ENCODE peak calls at places on chromosomes 2 and 18, in ten cellular contexts. X is K562; E is WERI-Rb-1; L is SK-N-SH; F is neural progenitor cell; C is cardiac fibroblast; M is CD8-positive, alpha-beta memory T cell; A is tibial nerve; N is GM23248; B is AG10803. Z is an unnamed sample.

GRCh38 chr2:239953418-239954061 is 71.6 kb downstream of the NDUFA10 start:
- DNase-seq in X (no peak), C (peak; percentile 44), N (peak; percentile 46), E (peak; percentile 21), B (peak; percentile 43), M (no peak), A (no peak), L (no peak), F (no peak), Z (peak; percentile 60)

GRCh38 chr2:7795358-7796199 is 878.4 kb downstream of the RNF144A start:
- DNase-seq in N (peak; percentile 45), X (no peak), E (no peak), L (no peak), M (peak; percentile 4), A (no peak), B (peak; percentile 45), F (peak; percentile 17), C (no peak), Z (no peak)

GRCh38 chr2:45724329-45724728 is 72.9 kb downstream of the PRKCE start:
- DNase-seq in L (no peak), B (no peak), N (no peak), F (no peak), A (no peak), X (no peak), E (no peak), C (no peak), M (no peak), Z (no peak)

GRCh38 chr2:229193281-229193680 is 77.8 kb downstream of the PID1 start:
- DNase-seq in M (no peak), L (no peak), C (no peak), N (no peak), F (no peak), X (no peak), B (no peak), A (no peak), E (no peak), Z (no peak)

GRCh38 chr18:27602092-27602491 is 417.0 kb upstream of the CHST9 start:
- DNase-seq in C (no peak), B (no peak), A (no peak), F (no peak), M (no peak), E (no peak), L (no peak), N (no peak), X (no peak), Z (no peak)

GRCh38 chr2:101736233-101736632 is 38.7 kb downstream of the MAP4K4 start:
- DNase-seq in A (no peak), L (no peak), E (no peak), B (no peak), M (no peak), X (no peak), N (peak; percentile 23), F (no peak), C (no peak), Z (no peak)

GRCh38 chr2:211225784-211226183 is 669.4 kb downstream of the CPS1 start:
- DNase-seq in B (no peak), E (no peak), L (no peak), A (no peak), C (no peak), M (no peak), N (no peak), F (no peak), X (no peak), Z (no peak)

GRCh38 chr2:37554157-37554515 is 117.3 kb downstream of the CDC42EP3 start:
- DNase-seq in A (no peak), E (no peak), F (no peak), N (no peak), M (no peak), L (peak; percentile 58), B (no peak), C (no peak), X (no peak), Z (no peak)

GRCh38 chr2:230924470-230925341 is at the start of gene GPR55:
- DNase-seq in A (no peak), N (no peak), E (peak; percentile 45), L (no peak), M (peak; percentile 59), X (peak; percentile 52), B (no peak), C (no peak), F (peak; percentile 49), Z (peak; percentile 90)

GRCh38 chr18:68734311-68734710 is 19.4 kb upstream of the TMX3 start:
- DNase-seq in N (peak; percentile 85), M (no peak), C (no peak), X (no peak), E (no peak), L (no peak), A (no peak), B (peak; percentile 73), F (no peak), Z (no peak)

GRCh38 chr18:6015364-6015763 is 120.0 kb upstream of the TMEM200C start:
- DNase-seq in F (no peak), X (no peak), B (no peak), L (no peak), A (no peak), N (peak; percentile 10), E (no peak), M (no peak), C (no peak), Z (no peak)

GRCh38 chr2:186771850-186772463 is 77.0 kb downstream of the ZSWIM2 start:
- DNase-seq in E (no peak), B (no peak), N (no peak), L (no peak), F (no peak), X (no peak), M (no peak), A (no peak), C (no peak), Z (no peak)

GRCh38 chr2:224449212-224450147 is 47.6 kb upstream of the FAM124B start:
- DNase-seq in F (no peak), M (no peak), N (peak; percentile 51), L (peak; percentile 44), A (no peak), E (no peak), C (peak; percentile 27), B (peak; percentile 21), X (no peak), Z (peak; percentile 37)

GRCh38 chr2:37326285-37326684 is 1.7 kb upstream of the PRKD3 start:
- DNase-seq in B (peak; percentile 86), L (no peak), M (no peak), E (no peak), N (peak; percentile 93), C (peak; percentile 91), F (no peak), A (no peak), X (no peak), Z (no peak)

DNA sequence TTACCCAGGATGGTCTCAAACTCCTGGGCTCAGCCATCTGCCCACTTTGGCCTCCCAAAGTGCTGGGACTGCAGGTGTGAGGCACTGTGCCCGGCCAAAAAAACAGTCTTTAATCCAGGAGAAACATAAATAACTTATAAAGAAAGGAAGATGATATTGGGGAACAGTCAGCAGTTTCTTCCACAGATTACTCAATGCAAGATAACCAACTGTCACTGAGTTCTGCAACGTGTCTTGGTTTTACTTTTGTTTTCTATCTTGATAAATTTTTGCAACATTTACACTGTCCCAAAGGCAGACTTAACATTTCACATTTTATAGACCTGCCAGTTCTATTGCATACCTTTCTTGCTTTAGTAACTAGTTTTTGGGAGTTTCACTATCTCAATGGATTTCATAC is 71.1 kb downstream of the ANKRD44 start:
- DNase-seq in N (no peak), E (no peak), A (no peak), X (no peak), B (no peak), M (peak; percentile 22), L (no peak), C (no peak), F (no peak), Z (no peak)
- H3K4me3 ChIP-seq in N (no peak overlapping the region), E (no peak overlapping the region), A (no peak overlapping the region), X (no peak overlapping the region), B (no peak overlapping the region), M (peak overlapping the region; percentile 45), L (no peak overlapping the region), C (no peak overlapping the region), F (no peak overlapping the region), Z (no peak overlapping the region)

GRCh38 chr2:234478121-234478858 is 18.6 kb downstream of the ARL4C start:
- DNase-seq in M (no peak), N (peak; percentile 68), B (no peak), F (no peak), L (no peak), C (no peak), A (no peak), E (no peak), X (no peak), Z (no peak)
- H3K4me3 ChIP-seq in M (no peak overlapping the region), N (no peak overlapping the region), B (no peak overlapping the region), F (no peak overlapping the region), L (no peak overlapping the region), C (no peak overlapping the region), A (no peak overlapping the region), E (no peak overlapping the region), X (no peak overlapping the region), Z (no peak overlapping the region)

GRCh38 chr18:56246912-56247311 is 391.5 kb downstream of the TXNL1 start:
- DNase-seq in N (no peak), X (no peak), C (peak; percentile 11), M (no peak), F (no peak), B (no peak), E (no peak), L (no peak), A (no peak), Z (no peak)

GRCh38 chr18:56240405-56240804 is 398.0 kb downstream of the TXNL1 start:
- DNase-seq in C (no peak), E (no peak), M (no peak), L (no peak), A (no peak), X (no peak), F (no peak), B (peak; percentile 33), N (peak; percentile 28), Z (no peak)

GRCh38 chr18:56248613-56249235 is 389.7 kb downstream of the TXNL1 start:
- DNase-seq in A (no peak), F (no peak), E (no peak), X (no peak), L (no peak), N (no peak), B (no peak), M (no peak), C (no peak), Z (no peak)

GRCh38 chr18:56245856-56246575 is 392.4 kb downstream of the TXNL1 start:
- DNase-seq in B (peak; percentile 87), N (peak; percentile 68), C (peak; percentile 50), L (peak; percentile 6), A (no peak), E (no peak), X (no peak), F (peak; percentile 11), M (no peak), Z (no peak)
- H3K4me3 ChIP-seq in B (no peak overlapping the region), N (peak overlapping the region; percentile 11), C (no peak overlapping the region), L (no peak overlapping the region), A (no peak overlapping the region), E (no peak overlapping the region), X (no peak overlapping the region), F (no peak overlapping the region), M (no peak overlapping the region), Z (no peak overlapping the region)

GRCh38 chr2:42510191-42510929 is 16.6 kb upstream of the KCNG3 start:
- DNase-seq in B (no peak), M (no peak), F (no peak), C (peak; percentile 24), N (no peak), L (peak; percentile 74), A (no peak), E (no peak), X (no peak), Z (no peak)

GRCh38 chr2:42503291-42503690 is 9.5 kb upstream of the KCNG3 start:
- DNase-seq in L (no peak), F (no peak), B (no peak), E (no peak), M (no peak), N (no peak), X (no peak), C (no peak), A (no peak), Z (no peak)

GRCh38 chr2:42504364-42505230 is 10.8 kb upstream of the KCNG3 start:
- DNase-seq in E (no peak), C (no peak), L (no peak), N (no peak), X (no peak), F (no peak), A (no peak), M (no peak), B (no peak), Z (no peak)
- H3K4me3 ChIP-seq in E (no peak overlapping the region), C (no peak overlapping the region), L (no peak overlapping the region), N (no peak overlapping the region), X (no peak overlapping the region), F (no peak overlapping the region), A (no peak overlapping the region), M (no peak overlapping the region), B (no peak overlapping the region), Z (no peak overlapping the region)